ENCODE peak calls at places on chromosomes 7 and 10, in seven cellular contexts. B, O, D, J, F, V and L are unnamed samples. For H3K9me3, the result is how much of the 10 kb centered on the place peaks cover.

GRCh38 chr10:102401735-102402511 is 6.4 kb downstream of the NFKB2 start:
- DNase-seq in B (no peak), O (no peak), D (no peak), J (no peak), F (no peak), V (peak), L (peak)

GRCh38 chr7:193538-194256 is 1.3 kb downstream of the FAM20C start:
- DNase-seq in B (no peak), O (no peak), D (no peak), J (no peak), F (no peak), V (peak), L (peak)

GRCh38 chr10:127922675-127923366 is 15.9 kb downstream of the PTPRE start:
- DNase-seq in B (no peak), O (no peak), D (no peak), J (no peak), F (peak), V (peak), L (peak)

GRCh38 chr10:27100800-27101347 is 580 bp upstream of the ANKRD26 start:
- DNase-seq in B (no peak), O (no peak), D (no peak), J (no peak), F (no peak), V (no peak), L (no peak)

GRCh38 chr7:43479543-43479942 is 103.4 kb upstream of the STK17A start:
- DNase-seq in B (no peak), O (no peak), D (no peak), J (no peak), F (no peak), V (no peak), L (no peak)

GRCh38 chr10:117597216-117597615 is 54.7 kb downstream of the EMX2 start:
- DNase-seq in B (no peak), O (no peak), D (no peak), J (no peak), F (no peak), V (peak), L (no peak)

GRCh38 chr7:24980695-24981543 is 941 bp upstream of the OSBPL3 start:
- DNase-seq in B (peak), O (no peak), D (peak), J (no peak), F (no peak), V (peak), L (peak)

GRCh38 chr7:72015106-72015505 is 397.0 kb downstream of the CALN1 start:
- DNase-seq in B (no peak), O (no peak), D (no peak), J (no peak), F (peak), V (no peak), L (no peak)

GRCh38 chr7:119703895-119704294 is 569.1 kb upstream of the KCND2 start:
- DNase-seq in B (no peak), O (no peak), D (no peak), J (no peak), F (no peak), V (peak), L (no peak)

GRCh38 chr7:91953618-91954017 is 13.0 kb downstream of the AKAP9 start:
- DNase-seq in B (no peak), O (no peak), D (no peak), J (no peak), F (no peak), V (peak), L (no peak)

GRCh38 chr7:38232475-38233366 is 40.7 kb downstream of the TARP start:
- DNase-seq in B (no peak), O (no peak), D (peak), J (no peak), F (no peak), V (peak), L (no peak)

GRCh38 chr7:73899731-73900142 is 38.8 kb downstream of the TMEM270 start:
- DNase-seq in B (no peak), O (peak), D (peak), J (no peak), F (peak), V (no peak), L (no peak)

GRCh38 chr10:52703898-52704297 is 68.7 kb downstream of the MBL2 start:
- DNase-seq in B (no peak), O (no peak), D (no peak), J (no peak), F (no peak), V (no peak), L (no peak)

GRCh38 chr7:105934577-105935185 is 28.4 kb upstream of the CDHR3 start:
- DNase-seq in B (peak), O (no peak), D (no peak), J (no peak), F (no peak), V (peak), L (peak)

GRCh38 chr10:103554488-103555320 is 61.2 kb downstream of the NEURL1 start:
- DNase-seq in B (peak), O (peak), D (peak), J (peak), F (no peak), V (peak), L (peak)

GRCh38 chr7:140638311-140638791 is 2.3 kb downstream of the DENND2A start:
- DNase-seq in B (no peak), O (peak), D (peak), J (no peak), F (peak), V (peak), L (peak)

GRCh38 chr7:114100810-114101209 is 182.0 kb upstream of the PPP1R3A start:
- DNase-seq in B (no peak), O (no peak), D (no peak), J (no peak), F (no peak), V (no peak), L (peak)

GRCh38 chr7:64888901-64889685 is 14.0 kb upstream of the ZNF273 start:
- DNase-seq in B (peak), O (no peak), D (peak), J (no peak), F (peak), V (peak), L (no peak)

GRCh38 chr7:24721378-24722030 is 35.8 kb downstream of the GSDME start:
- DNase-seq in B (no peak), O (no peak), D (no peak), J (no peak), F (peak), V (no peak), L (no peak)

GRCh38 chr10:80081801-80082750 is 3.6 kb downstream of the TMEM254 start:
- DNase-seq in B (no peak), O (no peak), D (no peak), J (no peak), F (no peak), V (peak), L (peak)

GRCh38 chr10:689433-690226 is at the start of gene DIP2C:
- DNase-seq in B (peak), O (peak), D (peak), J (no peak), F (peak), V (peak), L (peak)

GRCh38 chr7:32214913-32215312 is 144.7 kb upstream of the PDE1C start:
- DNase-seq in B (no peak), O (no peak), D (no peak), J (no peak), F (no peak), V (no peak), L (no peak)

GRCh38 chr10:73044378-73045285 is 52.0 kb downstream of the P4HA1 start:
- DNase-seq in B (no peak), O (peak), D (no peak), J (no peak), F (no peak), V (peak), L (no peak)
- H3K9me3 ChIP-seq in B (under half), O (under half), D (under half), J (under half), F (under half), V (under half), L (under half)

GRCh38 chr10:100265821-100266485 is 1.5 kb downstream of the CWF19L1 start:
- DNase-seq in B (no peak), O (no peak), D (no peak), J (no peak), F (no peak), V (peak), L (no peak)

GRCh38 chr10:100267237-100268104 is at the start of gene CWF19L1:
- DNase-seq in B (peak), O (peak), D (peak), J (peak), F (peak), V (peak), L (peak)
- H3K9me3 ChIP-seq in B (under half), O (under half), D (under half), J (under half), F (under half), V (under half), L (under half)

DNA sequence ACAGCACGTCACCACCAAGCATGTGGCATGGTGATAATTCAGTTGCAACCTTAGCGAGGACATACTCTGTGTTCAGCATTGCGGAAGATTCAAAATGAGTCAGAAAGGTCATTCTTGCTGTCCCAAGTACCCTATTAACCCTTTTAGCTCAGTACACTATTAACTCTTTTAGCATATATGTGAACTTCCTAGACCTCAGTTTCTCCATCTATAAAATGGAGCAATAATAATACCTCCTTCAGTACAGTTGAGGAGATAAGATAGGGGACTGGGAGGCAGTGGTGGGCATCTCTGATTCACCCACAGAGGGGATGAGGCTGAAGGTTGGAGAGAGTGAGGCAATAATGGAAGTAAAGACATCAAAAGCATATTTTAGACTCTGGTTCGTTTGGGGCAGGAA is 67.3 kb downstream of the XRCC2 start:
- DNase-seq in B (no peak), O (no peak), D (no peak), J (no peak), F (no peak), V (no peak), L (no peak)
- H3K9me3 ChIP-seq in B (under half), O (under half), D (under half), J (under half), F (under half), V (under half), L (under half)

GRCh38 chr7:117122536-117122935 is 169.2 kb downstream of the ST7 start:
- DNase-seq in B (no peak), O (no peak), D (no peak), J (no peak), F (no peak), V (no peak), L (no peak)
- H3K9me3 ChIP-seq in B (under half), O (under half), D (under half), J (under half), F (under half), V (under half), L (under half)

DNA sequence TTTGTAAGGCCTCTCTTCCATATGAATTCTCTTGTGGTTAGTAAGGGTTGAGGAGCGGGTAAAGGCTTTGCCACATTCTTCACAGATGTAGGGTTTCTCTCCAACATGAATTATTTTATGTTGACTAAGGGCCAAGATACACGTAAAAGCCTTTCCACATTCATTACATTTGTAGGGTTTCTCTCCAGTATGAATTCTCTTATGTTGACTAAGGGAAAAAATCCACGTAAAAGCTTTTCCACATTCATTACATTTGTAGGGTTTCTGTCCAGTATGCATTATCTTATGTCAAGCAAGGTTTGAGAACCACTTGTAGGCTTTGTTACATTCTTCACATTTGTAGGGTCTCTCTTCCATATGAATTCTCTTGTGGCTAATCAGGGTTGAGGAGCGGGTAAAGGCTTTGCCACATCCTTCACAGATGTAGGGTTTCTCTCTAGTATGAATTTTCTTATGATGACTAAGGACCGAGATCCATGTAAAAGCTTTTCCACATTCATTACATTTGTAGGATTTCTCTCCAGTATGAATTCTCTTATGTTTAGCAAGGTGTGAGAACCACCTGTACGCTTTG is 493.0 kb downstream of the ZNF479 start:
- DNase-seq in B (no peak), O (no peak), D (no peak), J (no peak), F (no peak), V (no peak), L (no peak)
- H3K9me3 ChIP-seq in B (under half), O (under half), D (under half), J (half or more), F (under half), V (half or more), L (under half)

DNA sequence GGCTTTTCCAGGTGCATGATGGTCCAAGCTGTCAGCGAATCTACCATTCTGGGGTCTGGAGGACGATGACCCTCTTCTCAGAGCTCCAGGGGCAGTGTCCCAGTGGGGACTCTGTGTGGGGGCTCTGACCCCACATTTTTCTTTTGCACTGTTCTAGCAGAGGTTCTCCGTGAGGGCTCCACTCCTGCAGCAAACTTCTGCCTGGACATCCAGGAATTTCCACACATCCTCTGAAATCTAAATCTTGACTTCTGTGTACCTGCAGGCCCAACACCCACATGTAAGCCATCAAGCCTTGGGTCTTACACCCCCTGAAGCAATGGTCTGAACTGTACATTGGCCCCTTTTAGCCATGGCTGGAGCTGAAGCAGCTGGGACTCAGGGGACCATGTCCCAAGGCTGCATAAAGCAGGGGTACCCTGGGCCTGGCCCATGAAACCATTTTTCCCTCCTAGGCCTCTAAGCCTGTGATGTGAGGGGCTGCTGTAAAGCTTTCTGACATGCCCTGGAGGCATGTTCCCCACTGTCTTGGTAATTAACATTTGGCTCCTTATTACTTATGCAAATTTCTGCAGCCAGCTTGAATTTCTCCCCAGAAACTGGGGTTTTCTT is 86.9 kb downstream of the ZNF783 start:
- DNase-seq in B (no peak), O (no peak), D (no peak), J (no peak), F (no peak), V (no peak), L (no peak)
- H3K9me3 ChIP-seq in B (under half), O (under half), D (under half), J (under half), F (under half), V (under half), L (under half)

GRCh38 chr10:35635576-35635975 is 6.5 kb downstream of the FZD8 start:
- DNase-seq in B (peak), O (peak), D (peak), J (no peak), F (no peak), V (peak), L (peak)

GRCh38 chr10:35631404-35631803 is 10.7 kb downstream of the FZD8 start:
- DNase-seq in B (no peak), O (no peak), D (no peak), J (no peak), F (no peak), V (no peak), L (no peak)

GRCh38 chr10:35636942-35637341 is 5.2 kb downstream of the FZD8 start:
- DNase-seq in B (no peak), O (no peak), D (no peak), J (no peak), F (no peak), V (no peak), L (no peak)

GRCh38 chr10:35632027-35632426 is 10.1 kb downstream of the FZD8 start:
- DNase-seq in B (no peak), O (no peak), D (no peak), J (no peak), F (no peak), V (no peak), L (no peak)

DNA sequence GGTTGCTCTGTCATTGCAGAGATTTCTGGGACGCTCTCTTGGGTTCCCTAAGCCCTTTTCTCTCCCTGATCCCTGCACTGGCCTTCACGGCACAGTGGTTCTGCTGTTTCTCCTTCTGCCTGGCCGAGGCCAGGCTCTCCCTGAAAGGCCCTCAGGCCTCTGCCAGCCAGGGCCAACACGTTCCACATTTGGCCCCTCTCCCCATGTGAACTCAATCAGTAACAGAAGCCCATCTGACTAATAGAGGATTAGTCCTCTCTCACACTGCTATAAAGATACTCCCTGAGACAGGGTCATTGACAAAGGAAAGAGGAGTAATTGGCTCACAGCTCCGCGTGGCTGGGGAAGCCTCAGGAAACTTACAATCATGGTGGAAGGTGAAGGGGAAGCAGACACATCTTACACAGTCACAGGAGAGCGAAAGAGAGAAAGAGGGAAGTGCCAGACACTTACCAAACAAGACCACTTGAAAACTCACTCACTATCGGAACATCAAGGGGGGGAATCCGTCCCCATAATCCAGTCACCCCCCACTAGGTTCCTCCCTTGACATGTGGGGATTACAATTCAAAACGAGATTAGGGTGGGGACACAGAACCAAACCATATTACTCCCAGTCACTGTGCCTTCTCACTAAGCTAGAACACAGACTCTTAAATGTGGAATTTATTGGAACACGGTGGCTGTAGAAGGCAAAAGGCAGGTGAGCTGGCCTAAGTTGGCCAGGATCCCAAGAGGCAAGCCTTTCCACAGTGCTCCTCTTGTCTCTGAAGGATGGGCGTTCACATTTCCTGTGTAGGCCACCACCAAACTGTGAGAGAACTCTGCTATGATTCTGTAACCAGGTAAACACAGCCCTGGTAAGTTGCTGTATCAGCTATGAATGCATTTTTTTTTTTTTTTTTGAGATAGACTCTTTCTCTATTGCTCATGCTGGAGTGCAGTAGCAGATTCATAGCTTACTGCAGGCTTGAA is 8.8 kb downstream of the FZD8 start:
- DNase-seq in B (no peak), O (no peak), D (no peak), J (no peak), F (no peak), V (no peak), L (no peak)
- H3K9me3 ChIP-seq in B (under half), O (under half), D (under half), J (under half), F (under half), V (under half), L (under half)